ENCODE peak calls at places on chromosomes 11 and 22, in eight cellular contexts. O, L, Q, H, M, S, U and D are unnamed samples.

GRCh38 chr11:62352355-62353336 is 15.4 kb downstream of the ASRGL1 start:
- DNase-seq in O (no peak), M (no peak), S (no peak), Q (no peak), L (no peak), H (no peak), U (no peak), D (no peak)

GRCh38 chr22:43824724-43825485 is 12.8 kb upstream of the EFCAB6 start:
- DNase-seq in M (no peak), H (no peak), L (no peak), O (no peak), Q (no peak), S (no peak), U (no peak), D (no peak)

GRCh38 chr22:37214431-37215025 is 2.3 kb upstream of the SSTR3 start:
- DNase-seq in H (no peak), O (no peak), U (no peak), L (no peak), S (no peak), Q (no peak), M (no peak), D (no peak)

GRCh38 chr11:15911377-15912044 is 444.8 kb downstream of the SOX6 start:
- DNase-seq in H (peak), Q (no peak), U (no peak), O (peak), M (no peak), S (no peak), L (peak), D (peak)

GRCh38 chr11:8793114-8793777 is 110.7 kb downstream of the RPL27A start:
- DNase-seq in L (peak), Q (no peak), S (no peak), M (no peak), U (no peak), O (no peak), H (no peak), D (no peak)

GRCh38 chr11:19892387-19892786 is 179.8 kb downstream of the NAV2 start:
- DNase-seq in S (no peak), M (no peak), O (no peak), L (no peak), Q (no peak), H (no peak), U (no peak), D (no peak)

GRCh38 chr11:86106916-86107315 is 38.0 kb upstream of the PICALM start:
- DNase-seq in M (no peak), Q (no peak), U (no peak), O (no peak), S (no peak), H (peak), L (no peak), D (no peak)

GRCh38 chr22:50656122-50657070 is 16.2 kb upstream of the SHANK3 start:
- DNase-seq in O (no peak), L (peak), S (no peak), H (peak), M (peak), U (no peak), Q (no peak), D (no peak)

GRCh38 chr11:1947592-1948237 is 583 bp downstream of the MRPL23 start:
- DNase-seq in M (no peak), Q (no peak), L (no peak), H (no peak), U (no peak), O (no peak), S (no peak), D (no peak)

GRCh38 chr22:45263790-45264269 is 20.9 kb upstream of the UPK3A start:
- DNase-seq in H (peak), O (no peak), L (peak), U (no peak), M (peak), Q (peak), S (no peak), D (peak)

GRCh38 chr11:10878408-10879214 is 20.8 kb upstream of the ZBED5 start:
- DNase-seq in O (peak), L (peak), U (no peak), H (peak), M (no peak), S (no peak), Q (no peak), D (no peak)

GRCh38 chr11:80350541-80350940 is 909.7 kb upstream of the TENM4 start:
- DNase-seq in S (no peak), O (no peak), M (no peak), Q (no peak), L (no peak), H (no peak), U (no peak), D (no peak)

GRCh38 chr11:84691830-84692229 is 935.3 kb downstream of the DLG2 start:
- DNase-seq in Q (no peak), H (no peak), M (no peak), O (no peak), L (no peak), S (no peak), U (no peak), D (no peak)

GRCh38 chr11:103618532-103618931 is 417.9 kb upstream of the DDI1 start:
- DNase-seq in Q (no peak), O (no peak), H (peak), U (no peak), M (no peak), S (no peak), L (peak), D (no peak)

GRCh38 chr11:64296830-64297721 is 3.1 kb upstream of the CATSPERZ start:
- DNase-seq in M (no peak), H (no peak), O (no peak), U (no peak), L (no peak), Q (no peak), S (no peak), D (no peak)

GRCh38 chr11:134032501-134033091 is 36.3 kb upstream of the JAM3 start:
- DNase-seq in M (peak), L (no peak), S (no peak), H (no peak), O (peak), Q (peak), U (no peak), D (no peak)

GRCh38 chr11:72497731-72498130 is 63.4 kb upstream of the CLPB start:
- DNase-seq in Q (no peak), S (no peak), L (no peak), M (no peak), O (no peak), U (no peak), H (no peak), D (no peak)

GRCh38 chr11:77200869-77201268 is 72.8 kb downstream of the MYO7A start:
- DNase-seq in U (no peak), H (no peak), M (no peak), L (no peak), S (no peak), O (no peak), Q (no peak), D (no peak)

GRCh38 chr22:39240841-39241631 is 3.7 kb downstream of the PDGFB start:
- DNase-seq in Q (peak), M (peak), S (no peak), L (peak), O (no peak), U (no peak), H (no peak), D (peak)

GRCh38 chr11:93648168-93648567 is 13.3 kb upstream of the CEP295 start:
- DNase-seq in Q (no peak), M (no peak), H (peak), O (peak), L (peak), U (no peak), S (no peak), D (no peak)

GRCh38 chr22:49929553-49929979 is 11.1 kb downstream of the CRELD2 start:
- DNase-seq in Q (peak), S (peak), L (peak), H (peak), M (no peak), O (peak), U (peak), D (no peak)

GRCh38 chr11:13465909-13466371 is 2.9 kb upstream of the BTBD10 start:
- DNase-seq in U (no peak), M (no peak), L (peak), S (no peak), Q (no peak), O (peak), H (peak), D (no peak)

GRCh38 chr11:4467043-4467442 is 15.4 kb upstream of the OR52K1 start:
- DNase-seq in S (no peak), O (no peak), M (no peak), U (no peak), Q (no peak), L (no peak), H (no peak), D (no peak)

GRCh38 chr11:112229746-112230433 is 3.7 kb downstream of the PTS start:
- DNase-seq in L (peak), M (no peak), O (no peak), U (no peak), H (peak), S (no peak), Q (no peak), D (no peak)

GRCh38 chr11:114229062-114229450 is 67.1 kb upstream of the NNMT start:
- DNase-seq in U (no peak), Q (no peak), S (no peak), M (no peak), H (no peak), O (no peak), L (no peak), D (no peak)